ENCODE peak calls at places on chromosomes 7 and 10, in eight cellular contexts. D, E, X, A, H, Y, M and C are unnamed samples.

GRCh38 chr10:73095479-73096021 is 1.1 kb downstream of the P4HA1 start:
- DNase-seq in Y (peak), A (no peak), H (peak), M (no peak), X (peak), D (peak), E (peak), C (no peak)

GRCh38 chr10:73648252-73648651 is 7.0 kb upstream of the MYOZ1 start:
- DNase-seq in Y (no peak), X (no peak), M (no peak), A (no peak), D (no peak), E (no peak), H (no peak), C (no peak)

GRCh38 chr10:69045441-69046300 is 42.2 kb upstream of the SRGN start:
- DNase-seq in D (peak), X (no peak), E (peak), Y (no peak), M (no peak), H (peak), A (no peak), C (peak)

GRCh38 chr10:50497758-50498157 is 126.0 kb downstream of the SGMS1 start:
- DNase-seq in E (peak), D (peak), M (no peak), Y (no peak), A (no peak), H (no peak), X (peak), C (peak)

GRCh38 chr10:75245354-75246001 is 9.7 kb upstream of the COMTD1 start:
- DNase-seq in D (no peak), X (no peak), A (no peak), Y (peak), M (no peak), H (peak), E (no peak), C (no peak)

GRCh38 chr7:82017334-82017943 is 247.6 kb upstream of the HGF start:
- DNase-seq in M (no peak), H (no peak), D (no peak), E (peak), A (no peak), Y (no peak), X (no peak), C (peak)

GRCh38 chr10:85593226-85593625 is 773.4 kb downstream of the GRID1 start:
- DNase-seq in H (no peak), Y (no peak), D (no peak), M (no peak), E (no peak), X (no peak), A (peak), C (no peak)

GRCh38 chr10:10589540-10589939 is 428.1 kb upstream of the CELF2 start:
- DNase-seq in Y (peak), X (no peak), H (no peak), M (peak), E (peak), A (no peak), D (peak), C (peak)

GRCh38 chr7:158887594-158887993 is 31.2 kb downstream of the DYNC2I1 start:
- DNase-seq in A (no peak), M (no peak), X (no peak), E (no peak), H (no peak), Y (no peak), D (no peak), C (no peak)

GRCh38 chr10:115628616-115629015 is 535.5 kb downstream of the ATRNL1 start:
- DNase-seq in M (no peak), A (no peak), X (no peak), D (no peak), Y (no peak), H (no peak), E (no peak), C (no peak)

GRCh38 chr7:91836065-91836368 is 44.5 kb downstream of the MTERF1 start:
- DNase-seq in M (no peak), A (no peak), X (no peak), H (no peak), E (peak), Y (no peak), D (peak), C (no peak)